ENCODE peak calls at places on chromosomes 2 and 18, in six cellular contexts. V is endodermal cell; Z is effector memory CD4-positive, alpha-beta T cell; F is NCI-H446; Q is psoas muscle; X is brain pericyte. Y is an unnamed sample.
A peak's percentile ranks its signal among the peaks of the same experiment; 100 is the strongest.

GRCh38 chr2:229922449-229923386 is at the start of gene FBXO36:
- DNase-seq in V (peak; percentile 96), Z (peak; percentile 82), F (peak; percentile 91), Q (peak; percentile 86), X (no peak), Y (peak; percentile 93)

GRCh38 chr18:50190236-50190635 is 4.7 kb downstream of the MYO5B start:
- DNase-seq in V (no peak), Z (no peak), F (no peak), Q (no peak), X (no peak), Y (peak; percentile 65)

GRCh38 chr2:226794751-226795171 is 4.9 kb downstream of the IRS1 start:
- DNase-seq in V (peak; percentile 50), Z (no peak), F (peak; percentile 47), Q (no peak), X (peak; percentile 86), Y (no peak)

GRCh38 chr18:71370095-71370494 is 1081.2 kb downstream of the SOCS6 start:
- DNase-seq in V (no peak), Z (no peak), F (no peak), Q (no peak), X (no peak), Y (no peak)

GRCh38 chr2:56240210-56240609 is 56.4 kb downstream of the CCDC85A start:
- DNase-seq in V (no peak), Z (no peak), F (no peak), Q (no peak), X (no peak), Y (no peak)

GRCh38 chr2:150520887-150521664 is 33.6 kb upstream of the RND3 start:
- DNase-seq in V (no peak), Z (no peak), F (no peak), Q (no peak), X (no peak), Y (no peak)

GRCh38 chr2:88038263-88039105 is 17.1 kb downstream of the KRCC1 start:
- DNase-seq in V (no peak), Z (no peak), F (no peak), Q (no peak), X (peak; percentile 68), Y (no peak)

GRCh38 chr2:215702116-215702905 is 266.4 kb upstream of the FN1 start:
- DNase-seq in V (no peak), Z (no peak), F (no peak), Q (no peak), X (no peak), Y (no peak)

GRCh38 chr2:223008936-223009335 is 43.1 kb upstream of the KCNE4 start:
- DNase-seq in V (no peak), Z (no peak), F (no peak), Q (no peak), X (no peak), Y (no peak)

GRCh38 chr2:133581027-133581760 is 12.9 kb upstream of the NCKAP5 start:
- DNase-seq in V (peak; percentile 68), Z (no peak), F (no peak), Q (no peak), X (no peak), Y (no peak)

GRCh38 chr2:118165595-118165994 is 77.3 kb downstream of the INSIG2 start:
- DNase-seq in V (no peak), Z (no peak), F (no peak), Q (no peak), X (no peak), Y (no peak)

GRCh38 chr2:47094519-47095155 is 60.5 kb downstream of the STPG4 start:
- DNase-seq in V (no peak), Z (no peak), F (no peak), Q (no peak), X (no peak), Y (peak; percentile 66)

GRCh38 chr2:109720379-109721116 is 73.6 kb upstream of the RGPD5 start:
- DNase-seq in V (no peak), Z (no peak), F (no peak), Q (no peak), X (no peak), Y (no peak)

GRCh38 chr2:55420244-55420713 is 623 bp upstream of the CCDC88A start:
- DNase-seq in V (no peak), Z (no peak), F (no peak), Q (no peak), X (no peak), Y (no peak)

GRCh38 chr18:70422061-70422965 is 133.5 kb downstream of the SOCS6 start:
- DNase-seq in V (no peak), Z (no peak), F (no peak), Q (peak; percentile 72), X (peak; percentile 34), Y (peak; percentile 91)

GRCh38 chr2:178072383-178073301 is at the start of gene PDE11A:
- DNase-seq in V (peak; percentile 95), Z (no peak), F (peak; percentile 71), Q (peak; percentile 80), X (no peak), Y (peak; percentile 98)

GRCh38 chr2:235371018-235371417 is 122.8 kb upstream of the AGAP1 start:
- DNase-seq in V (no peak), Z (no peak), F (no peak), Q (no peak), X (no peak), Y (no peak)

GRCh38 chr2:216006164-216006663 is 7.1 kb downstream of the MREG start:
- DNase-seq in V (peak; percentile 87), Z (peak; percentile 22), F (no peak), Q (peak; percentile 23), X (no peak), Y (peak; percentile 95)